ENCODE peak calls at places on chromosomes 2 and 18, in eight cellular contexts. T, H, Y, A, X, U, R and N are unnamed samples. For H3K36me3 and H3K27me3, the result is how much of the 10 kb centered on the place peaks cover.

GRCh38 chr2:218959141-218959731 is at the start of gene CDK5R2:
- DNase-seq in T (peak), H (peak), Y (peak), A (peak), X (peak), U (peak), R (no peak), N (peak)

GRCh38 chr2:155662224-155662623 is 670.3 kb downstream of the NR4A2 start:
- DNase-seq in T (no peak), H (no peak), Y (no peak), A (no peak), X (no peak), U (no peak), R (no peak), N (no peak)

GRCh38 chr2:30375915-30376314 is 71.1 kb upstream of the LCLAT1 start:
- DNase-seq in T (no peak), H (no peak), Y (no peak), A (no peak), X (no peak), U (no peak), R (no peak), N (no peak)

GRCh38 chr2:139354518-139354917 is 574.3 kb upstream of the NXPH2 start:
- DNase-seq in T (no peak), H (no peak), Y (no peak), A (no peak), X (no peak), U (no peak), R (no peak), N (no peak)

GRCh38 chr2:37819228-37819627 is 105.9 kb upstream of the RMDN2 start:
- DNase-seq in T (no peak), H (no peak), Y (peak), A (no peak), X (no peak), U (no peak), R (no peak), N (peak)

GRCh38 chr2:131105950-131106801 is 1.0 kb downstream of the PLEKHB2 start:
- DNase-seq in T (peak), H (peak), Y (no peak), A (no peak), X (no peak), U (peak), R (peak), N (peak)

GRCh38 chr2:221044781-221045180 is 527.3 kb downstream of the EPHA4 start:
- DNase-seq in T (no peak), H (no peak), Y (no peak), A (no peak), X (no peak), U (no peak), R (no peak), N (no peak)

GRCh38 chr2:38375711-38376345 is 1.2 kb downstream of the ATL2 start:
- DNase-seq in T (no peak), H (peak), Y (no peak), A (no peak), X (peak), U (peak), R (no peak), N (peak)

GRCh38 chr2:217609952-217610351 is 392.8 kb downstream of the TNS1 start:
- DNase-seq in T (no peak), H (no peak), Y (no peak), A (no peak), X (no peak), U (no peak), R (no peak), N (no peak)

GRCh38 chr2:108852375-108852774 is 65.8 kb downstream of the CCDC138 start:
- DNase-seq in T (no peak), H (no peak), Y (no peak), A (no peak), X (no peak), U (no peak), R (no peak), N (no peak)

GRCh38 chr2:159903404-159904126 is 105.6 kb upstream of the CD302 start:
- DNase-seq in T (peak), H (peak), Y (peak), A (no peak), X (peak), U (no peak), R (peak), N (peak)

GRCh38 chr2:214985619-214986018 is 152.8 kb downstream of the ABCA12 start:
- DNase-seq in T (no peak), H (no peak), Y (no peak), A (no peak), X (no peak), U (no peak), R (no peak), N (no peak)

GRCh38 chr18:7152485-7152884 is 34.9 kb upstream of the LAMA1 start:
- DNase-seq in T (no peak), H (no peak), Y (no peak), A (no peak), X (no peak), U (no peak), R (no peak), N (no peak)

GRCh38 chr2:234459401-234460009 is 37.4 kb downstream of the ARL4C start:
- DNase-seq in T (no peak), H (no peak), Y (no peak), A (no peak), X (peak), U (no peak), R (no peak), N (no peak)

GRCh38 chr2:118763797-118764196 is 83.7 kb downstream of the EN1 start:
- DNase-seq in T (no peak), H (peak), Y (peak), A (no peak), X (no peak), U (no peak), R (no peak), N (no peak)

GRCh38 chr2:177885828-177886466 is 186.6 kb downstream of the PDE11A start:
- DNase-seq in T (no peak), H (no peak), Y (no peak), A (no peak), X (no peak), U (no peak), R (no peak), N (no peak)

GRCh38 chr2:218878941-218879761 is 1.5 kb upstream of the WNT10A start:
- DNase-seq in T (no peak), H (no peak), Y (peak), A (no peak), X (no peak), U (no peak), R (no peak), N (no peak)

GRCh38 chr2:220043993-220044335 is 416.5 kb downstream of the SLC4A3 start:
- DNase-seq in T (no peak), H (no peak), Y (no peak), A (no peak), X (no peak), U (no peak), R (no peak), N (no peak)

GRCh38 chr2:113171359-113172075 is 2.3 kb upstream of the PSD4 start:
- DNase-seq in T (no peak), H (no peak), Y (no peak), A (no peak), X (no peak), U (no peak), R (no peak), N (no peak)

GRCh38 chr2:239220976-239221375 is 179.8 kb downstream of the HDAC4 start:
- DNase-seq in T (no peak), H (no peak), Y (no peak), A (no peak), X (no peak), U (no peak), R (peak), N (no peak)

GRCh38 chr18:63137999-63138448 is 181.5 kb downstream of the BCL2 start:
- DNase-seq in T (no peak), H (no peak), Y (no peak), A (no peak), X (peak), U (no peak), R (no peak), N (no peak)

GRCh38 chr2:178391701-178392100 is 59.3 kb downstream of the PRKRA start:
- DNase-seq in T (no peak), H (peak), Y (no peak), A (no peak), X (no peak), U (no peak), R (no peak), N (no peak)

GRCh38 chr2:55419236-55419513 is 481 bp downstream of the CCDC88A start:
- DNase-seq in T (no peak), H (peak), Y (peak), A (no peak), X (peak), U (peak), R (no peak), N (peak)

GRCh38 chr18:58590231-58590630 is 38.7 kb downstream of the ALPK2 start:
- DNase-seq in T (no peak), H (no peak), Y (no peak), A (no peak), X (no peak), U (no peak), R (no peak), N (no peak)

GRCh38 chr2:88698498-88699233 is 7.2 kb downstream of the RPIA start:
- DNase-seq in T (no peak), H (peak), Y (no peak), A (no peak), X (no peak), U (no peak), R (no peak), N (no peak)

GRCh38 chr2:54763636-54764291 is 40.3 kb downstream of the EML6 start:
- DNase-seq in T (no peak), H (no peak), Y (peak), A (no peak), X (no peak), U (no peak), R (no peak), N (no peak)

GRCh38 chr2:45299361-45299760 is 290.1 kb upstream of the SIX2 start:
- DNase-seq in T (no peak), H (no peak), Y (no peak), A (no peak), X (no peak), U (no peak), R (no peak), N (no peak)

GRCh38 chr2:238689871-238690672 is 157.8 kb upstream of the TWIST2 start:
- DNase-seq in T (no peak), H (no peak), Y (no peak), A (no peak), X (no peak), U (no peak), R (peak), N (no peak)

GRCh38 chr2:151819920-151820319 is 8.3 kb downstream of the ARL5A start:
- DNase-seq in T (no peak), H (no peak), Y (no peak), A (no peak), X (no peak), U (no peak), R (no peak), N (no peak)

GRCh38 chr2:128778843-128779242 is 460.2 kb upstream of the HS6ST1 start:
- DNase-seq in T (no peak), H (no peak), Y (no peak), A (no peak), X (no peak), U (no peak), R (no peak), N (no peak)

GRCh38 chr2:47486858-47487497 is 84.0 kb downstream of the MSH2 start:
- DNase-seq in T (no peak), H (no peak), Y (peak), A (no peak), X (no peak), U (no peak), R (no peak), N (no peak)

GRCh38 chr2:95015261-95015918 is 10.1 kb upstream of the MAL start:
- DNase-seq in T (no peak), H (no peak), Y (no peak), A (no peak), X (no peak), U (no peak), R (no peak), N (no peak)

GRCh38 chr2:9558948-9559381 is 3.3 kb upstream of the ADAM17 start:
- DNase-seq in T (peak), H (peak), Y (no peak), A (peak), X (no peak), U (no peak), R (peak), N (peak)

GRCh38 chr2:229909090-229909489 is 12.7 kb downstream of the TRIP12 start:
- DNase-seq in T (no peak), H (no peak), Y (peak), A (no peak), X (no peak), U (no peak), R (no peak), N (peak)

GRCh38 chr2:48200591-48201293 is 294.4 kb upstream of the FBXO11 start:
- DNase-seq in T (no peak), H (peak), Y (no peak), A (no peak), X (no peak), U (no peak), R (no peak), N (peak)

GRCh38 chr2:101311390-101312019 is 3.0 kb upstream of the RNF149 start:
- DNase-seq in T (no peak), H (peak), Y (no peak), A (no peak), X (no peak), U (no peak), R (no peak), N (no peak)

DNA sequence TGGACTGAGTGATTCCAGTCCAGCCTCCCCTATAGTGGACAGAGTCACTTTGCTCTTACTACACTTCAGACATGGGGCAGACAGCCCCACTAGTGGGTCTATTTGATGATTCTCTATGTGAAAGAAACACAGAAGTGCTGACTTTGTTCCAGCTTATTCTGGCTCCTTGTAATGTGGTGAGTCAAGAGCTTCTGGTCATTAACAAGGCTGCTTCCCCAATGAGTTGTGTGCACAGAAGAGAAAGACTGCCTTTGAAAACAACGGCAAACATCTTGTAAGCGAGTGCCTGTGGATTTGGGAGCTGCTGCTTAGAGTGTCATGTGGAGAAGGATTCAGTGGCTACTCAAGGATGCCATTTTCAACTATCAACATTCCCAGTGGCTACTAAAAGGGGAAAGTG is 39.2 kb downstream of the RMC1 start:
- DNase-seq in T (no peak), H (no peak), Y (no peak), A (no peak), X (no peak), U (no peak), R (no peak), N (no peak)
- H3K36me3 ChIP-seq in T (half or more), H (under half), Y (half or more), A (under half), X (under half), U (half or more), R (half or more), N (under half)

GRCh38 chr2:236317938-236318396 is 53.8 kb upstream of the ASB18 start:
- DNase-seq in T (peak), H (no peak), Y (no peak), A (no peak), X (no peak), U (no peak), R (no peak), N (no peak)
- H3K27me3 ChIP-seq in T (under half), H (under half), Y (under half), A (under half), X (under half), U (under half), R (under half), N (under half)

GRCh38 chr2:148508878-148509702 is 135.5 kb upstream of the EPC2 start:
- DNase-seq in T (peak), H (peak), Y (peak), A (peak), X (peak), U (peak), R (peak), N (peak)

GRCh38 chr2:148515170-148515569 is 129.4 kb upstream of the EPC2 start:
- DNase-seq in T (no peak), H (no peak), Y (no peak), A (no peak), X (no peak), U (no peak), R (no peak), N (no peak)

GRCh38 chr2:148513425-148513824 is 131.1 kb upstream of the EPC2 start:
- DNase-seq in T (no peak), H (no peak), Y (no peak), A (no peak), X (no peak), U (no peak), R (no peak), N (no peak)

GRCh38 chr2:148509703-148510036 is 134.9 kb upstream of the EPC2 start:
- DNase-seq in T (no peak), H (no peak), Y (no peak), A (no peak), X (no peak), U (no peak), R (no peak), N (no peak)

DNA sequence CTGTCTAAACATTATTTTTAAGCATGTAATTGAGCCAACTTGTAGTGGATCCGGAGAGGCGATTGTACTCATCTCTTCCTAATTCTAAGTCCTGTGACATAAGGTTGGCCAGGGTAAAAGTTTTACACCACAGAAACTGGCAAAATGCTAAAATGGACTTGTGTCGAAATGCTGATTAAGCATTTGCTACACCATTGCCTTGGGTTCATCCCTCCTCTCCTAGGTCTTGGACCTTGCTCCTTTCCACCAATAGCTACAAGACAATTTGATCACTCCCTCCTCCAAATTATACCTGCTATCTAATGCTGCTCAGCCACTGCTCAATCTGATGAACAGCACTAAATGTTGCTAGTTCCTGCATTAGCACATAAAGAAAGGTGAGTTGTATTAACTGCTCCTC is 132.7 kb upstream of the EPC2 start:
- DNase-seq in T (no peak), H (no peak), Y (no peak), A (no peak), X (no peak), U (no peak), R (no peak), N (no peak)
- H3K4me3 ChIP-seq in T (no peak), H (no peak), Y (no peak), A (no peak), X (no peak), U (no peak), R (no peak), N (no peak)

GRCh38 chr2:241351640-241352031 is 4.4 kb upstream of the FARP2 start:
- DNase-seq in T (no peak), H (no peak), Y (no peak), A (no peak), X (no peak), U (no peak), R (no peak), N (no peak)

GRCh38 chr2:241352227-241352626 is 3.9 kb upstream of the FARP2 start:
- DNase-seq in T (no peak), H (no peak), Y (no peak), A (no peak), X (no peak), U (no peak), R (no peak), N (no peak)

GRCh38 chr2:241350878-241351639 is 5.0 kb upstream of the FARP2 start:
- DNase-seq in T (no peak), H (no peak), Y (no peak), A (no peak), X (no peak), U (no peak), R (no peak), N (no peak)

GRCh38 chr2:241350530-241350877 is 5.6 kb upstream of the FARP2 start:
- DNase-seq in T (no peak), H (no peak), Y (no peak), A (no peak), X (no peak), U (no peak), R (no peak), N (no peak)

GRCh38 chr2:241349941-241350340 is 6.1 kb upstream of the FARP2 start:
- DNase-seq in T (no peak), H (no peak), Y (no peak), A (no peak), X (no peak), U (no peak), R (no peak), N (no peak)
- H3K36me3 ChIP-seq in T (under half), H (under half), Y (half or more), A (half or more), X (half or more), U (half or more), R (half or more), N (half or more)

DNA sequence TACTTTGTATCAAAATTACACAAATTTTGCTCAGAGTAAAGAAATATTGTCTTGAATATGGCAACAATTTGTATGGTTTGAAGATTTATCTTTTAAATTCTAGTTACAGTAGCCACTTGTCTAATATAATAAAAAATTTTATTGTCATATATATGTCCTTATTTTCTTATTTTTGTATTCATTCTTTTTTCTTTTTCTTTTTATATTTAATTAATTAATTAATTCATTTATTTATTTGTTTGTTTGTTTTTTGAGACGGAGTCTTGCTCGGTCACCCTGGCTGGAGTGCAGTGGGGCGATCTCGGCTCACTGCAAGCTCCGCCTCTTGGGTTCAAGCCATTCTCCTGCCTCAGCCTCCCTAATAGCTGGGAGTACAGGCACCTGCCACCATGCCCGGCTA is 3.7 kb upstream of the CDH19 start:
- DNase-seq in T (no peak), H (no peak), Y (no peak), A (no peak), X (no peak), U (no peak), R (no peak), N (no peak)
- H3K27me3 ChIP-seq in T (under half), H (under half), Y (under half), A (under half), X (under half), U (under half), R (under half), N (under half)

DNA sequence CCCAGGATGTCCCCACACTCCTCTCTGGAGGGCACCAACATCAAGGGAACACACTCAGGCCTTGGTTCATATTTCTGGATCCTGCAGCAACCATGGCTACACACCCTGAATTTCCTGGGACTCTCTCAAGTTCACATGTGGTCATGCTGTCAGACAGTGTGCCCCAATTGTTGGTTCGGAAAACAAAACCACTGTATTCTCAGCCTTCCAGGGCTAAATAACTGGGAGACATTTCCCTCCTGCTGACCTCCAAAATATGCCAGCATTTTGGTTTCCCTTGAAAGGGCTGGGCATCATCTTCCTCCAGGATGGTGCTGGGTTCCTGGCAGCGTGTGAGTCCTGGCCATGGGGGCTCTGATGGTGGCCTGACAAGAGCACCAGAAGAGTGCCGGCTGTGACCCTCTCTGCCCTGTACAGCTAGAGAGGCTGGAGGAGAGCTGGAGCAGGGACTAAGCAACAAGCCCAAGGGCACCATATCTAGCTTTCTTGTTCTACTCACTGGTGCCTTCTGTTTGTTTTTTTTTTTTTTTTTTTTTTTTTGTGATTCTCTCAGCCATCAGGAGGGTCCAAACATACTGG is 37.5 kb upstream of the WIPF1 start:
- DNase-seq in T (no peak), H (no peak), Y (no peak), A (no peak), X (no peak), U (no peak), R (no peak), N (no peak)
- H3K4me3 ChIP-seq in T (no peak), H (no peak), Y (no peak), A (no peak), X (peak), U (peak), R (no peak), N (no peak)

GRCh38 chr2:216202602-216203250 is 93.6 kb downstream of the XRCC5 start:
- DNase-seq in T (no peak), H (no peak), Y (no peak), A (no peak), X (no peak), U (no peak), R (no peak), N (no peak)
- H3K36me3 ChIP-seq in T (under half), H (under half), Y (half or more), A (half or more), X (half or more), U (half or more), R (half or more), N (half or more)